ENCODE peak calls at places on chromosomes 12 and 14, in four cellular contexts. S is K562, W is endothelial cell of umbilical vein, E is IMR-90. Q is an unnamed sample.
A peak's percentile ranks its signal among the peaks of the same experiment; 100 is the strongest.

GRCh38 chr12:77049767-77050353 is 15.5 kb downstream of the E2F7 start:
- DNase-seq in S (peak; percentile 64), W (peak; percentile 78), E (peak; percentile 70), Q (peak; percentile 41)

GRCh38 chr14:99624024-99624423 is 20.0 kb upstream of the CCDC85C start:
- DNase-seq in S (no peak), W (no peak), E (no peak), Q (no peak)

GRCh38 chr14:61601923-61602732 is 93.2 kb upstream of the HIF1A start:
- DNase-seq in S (no peak), W (no peak), E (no peak), Q (no peak)

GRCh38 chr12:109192358-109192757 is 76.0 kb downstream of the ACACB start:
- DNase-seq in S (no peak), W (no peak), E (peak; percentile 64), Q (peak; percentile 63)

GRCh38 chr12:120352117-120352516 is 16.8 kb downstream of the MSI1 start:
- DNase-seq in S (no peak), W (no peak), E (peak; percentile 50), Q (no peak)

GRCh38 chr12:71592841-71593240 is 70.8 kb downstream of the ZFC3H1 start:
- DNase-seq in S (no peak), W (no peak), E (no peak), Q (no peak)

GRCh38 chr14:32077081-32078029 is at the start of gene ARHGAP5:
- DNase-seq in S (no peak), W (peak; percentile 63), E (peak; percentile 14), Q (no peak)

GRCh38 chr12:116466536-116466935 is 92.6 kb upstream of the MAP1LC3B2 start:
- DNase-seq in S (no peak), W (peak; percentile 61), E (peak; percentile 69), Q (no peak)

GRCh38 chr12:71183018-71183417 is 25.2 kb upstream of the TSPAN8 start:
- DNase-seq in S (no peak), W (peak; percentile 37), E (no peak), Q (no peak)

GRCh38 chr12:49559011-49559675 is 8.8 kb downstream of the MCRS1 start:
- DNase-seq in S (no peak), W (no peak), E (no peak), Q (no peak)

GRCh38 chr12:49560695-49561094 is 7.2 kb downstream of the MCRS1 start:
- DNase-seq in S (no peak), W (no peak), E (no peak), Q (no peak)

GRCh38 chr12:49564241-49565118 is 3.5 kb downstream of the MCRS1 start:
- DNase-seq in S (no peak), W (no peak), E (no peak), Q (no peak)

GRCh38 chr12:49562831-49563230 is 5.1 kb downstream of the MCRS1 start:
- DNase-seq in S (no peak), W (no peak), E (no peak), Q (no peak)

DNA sequence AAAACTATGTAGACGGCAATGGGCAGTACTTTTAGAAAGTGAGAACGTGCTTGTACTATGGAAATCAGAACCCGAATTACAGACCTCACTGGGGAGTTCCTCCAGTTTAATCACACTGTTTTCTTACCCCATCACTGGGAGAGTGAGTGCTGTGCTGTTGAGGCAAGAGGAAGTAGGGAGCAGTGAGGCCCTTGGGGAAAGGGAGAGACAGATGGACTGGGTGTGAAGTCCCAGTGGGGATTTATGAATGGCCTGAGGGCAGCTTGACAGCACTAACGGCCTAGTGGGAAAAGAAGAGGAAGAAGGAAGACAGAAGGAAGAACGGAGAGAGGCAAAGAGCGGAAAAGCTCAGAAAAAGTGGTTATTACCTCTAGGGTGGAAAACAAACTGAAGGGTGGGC is 5.7 kb downstream of the MCRS1 start:
- DNase-seq in S (no peak), W (no peak), E (no peak), Q (no peak)
- H3K9me3 ChIP-seq in S (no peaks in the 10 kb centered on the region), W (no peaks in the 10 kb centered on the region), E (no peaks in the 10 kb centered on the region), Q (no peaks in the 10 kb centered on the region)

GRCh38 chr14:65164068-65164824 is 61.9 kb upstream of the MAX start:
- DNase-seq in S (peak; percentile 35), W (peak; percentile 58), E (peak; percentile 61), Q (no peak)
- H2AFZ ChIP-seq in S (no peak overlapping the region), W (no peak overlapping the region), E (no peak overlapping the region), Q (no peak overlapping the region)

DNA sequence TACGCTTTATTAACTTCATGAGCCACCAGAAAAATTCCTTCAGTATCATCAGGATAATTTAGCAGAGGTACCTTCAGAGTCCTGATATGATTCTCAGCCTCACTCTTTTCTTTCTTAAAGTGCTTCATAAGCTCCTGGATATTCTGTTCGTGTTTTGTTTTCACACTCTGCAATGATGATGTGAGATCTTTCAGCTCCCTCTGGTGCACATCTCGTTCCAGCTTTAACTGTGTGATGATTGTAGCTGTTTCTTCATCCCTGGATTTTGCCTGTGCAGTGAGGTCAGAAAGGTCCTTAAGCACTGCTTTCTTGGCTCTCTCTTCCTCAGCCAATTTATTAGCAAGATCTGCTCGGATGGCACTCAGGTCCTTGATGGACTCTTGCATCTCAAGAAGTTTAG is 156.7 kb downstream of the CEP128 start:
- DNase-seq in S (no peak), W (no peak), E (peak; percentile 49), Q (no peak)
- H3K9me1 ChIP-seq in S (no peaks in the 10 kb centered on the region), W (no peaks in the 10 kb centered on the region), E (no peaks in the 10 kb centered on the region), Q (no peaks in the 10 kb centered on the region)

GRCh38 chr14:105910426-105910825 is 384.0 kb downstream of the TMEM121 start:
- DNase-seq in S (no peak), W (no peak), E (no peak), Q (no peak)
- H3K9me3 ChIP-seq in S (no peaks in the 10 kb centered on the region), W (no peaks in the 10 kb centered on the region), E (peaks cover 35% of the 10 kb centered on the region), Q (no peaks in the 10 kb centered on the region)

GRCh38 chr12:113232232-113232615 is 11.0 kb downstream of the TPCN1 start:
- DNase-seq in S (no peak), W (no peak), E (no peak), Q (no peak)

GRCh38 chr12:113232787-113233585 is 11.7 kb downstream of the TPCN1 start:
- DNase-seq in S (no peak), W (no peak), E (no peak), Q (no peak)

GRCh38 chr12:113233967-113234366 is 12.7 kb downstream of the TPCN1 start:
- DNase-seq in S (no peak), W (no peak), E (no peak), Q (no peak)

GRCh38 chr12:113230315-113231274 is 9.3 kb downstream of the TPCN1 start:
- DNase-seq in S (no peak), W (peak; percentile 21), E (no peak), Q (no peak)

GRCh38 chr12:113231275-113232231 is 10.3 kb downstream of the TPCN1 start:
- DNase-seq in S (peak; percentile 39), W (peak; percentile 72), E (peak; percentile 46), Q (no peak)
- H2AFZ ChIP-seq in S (no peak overlapping the region), W (peak overlapping the region; percentile 7), E (no peak overlapping the region), Q (peak overlapping the region; percentile 13)

GRCh38 chr14:103334644-103335603 is 887 bp downstream of the EIF5 start:
- DNase-seq in S (peak; percentile 71), W (peak; percentile 76), E (peak; percentile 79), Q (no peak)
- H3K9me1 ChIP-seq in S (peaks cover 9% of the 10 kb centered on the region), W (no peaks in the 10 kb centered on the region), E (peaks cover 8% of the 10 kb centered on the region), Q (no peaks in the 10 kb centered on the region)

GRCh38 chr12:48514728-48515127 is 10.7 kb upstream of the OR8S1 start:
- DNase-seq in S (no peak), W (no peak), E (no peak), Q (no peak)

GRCh38 chr12:48512855-48513254 is 12.6 kb upstream of the OR8S1 start:
- DNase-seq in S (no peak), W (no peak), E (no peak), Q (no peak)

GRCh38 chr12:48510111-48510510 is 15.3 kb upstream of the OR8S1 start:
- DNase-seq in S (no peak), W (no peak), E (no peak), Q (no peak)

GRCh38 chr12:48508987-48509386 is 16.4 kb upstream of the OR8S1 start:
- DNase-seq in S (no peak), W (no peak), E (no peak), Q (no peak)
- H3K9me3 ChIP-seq in S (no peaks in the 10 kb centered on the region), W (no peaks in the 10 kb centered on the region), E (no peaks in the 10 kb centered on the region), Q (peaks cover 2% of the 10 kb centered on the region)

DNA sequence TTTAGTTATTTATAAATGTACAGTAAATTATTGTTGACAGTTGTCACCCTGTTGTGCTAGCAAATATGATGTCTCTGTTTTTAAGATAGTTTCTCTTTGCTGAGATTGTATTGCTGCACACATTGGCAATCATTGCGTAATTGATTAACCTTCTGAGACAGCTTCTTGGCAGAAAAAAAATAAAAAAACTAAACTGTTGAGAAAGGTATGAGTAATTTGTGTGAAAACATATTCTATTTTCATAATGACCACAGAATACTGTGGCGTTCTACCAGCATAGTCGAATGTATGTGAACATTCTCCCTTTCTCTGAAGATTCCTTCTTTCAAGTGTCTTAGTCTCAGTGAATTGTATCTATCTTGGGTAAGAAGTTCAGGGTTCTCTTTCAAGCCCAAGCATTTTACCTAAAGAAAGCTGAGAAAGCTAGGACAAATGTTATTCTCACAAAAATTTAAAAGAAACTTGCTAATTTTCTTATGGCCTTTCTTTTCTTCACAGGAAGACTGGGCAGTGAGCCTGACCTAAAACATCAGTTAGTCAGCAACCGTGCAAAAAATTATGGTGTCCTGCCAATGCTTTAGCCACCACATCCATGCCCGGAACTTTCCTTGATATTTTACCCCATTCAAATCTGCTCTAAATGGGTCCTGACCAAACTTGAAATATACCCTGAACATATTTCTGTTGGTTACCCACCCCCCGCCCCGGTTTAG is 69.0 kb upstream of the REP15 start:
- DNase-seq in S (no peak), W (peak; percentile 75), E (peak; percentile 79), Q (no peak)
- H2AFZ ChIP-seq in S (no peak overlapping the region), W (no peak overlapping the region), E (no peak overlapping the region), Q (no peak overlapping the region)

GRCh38 chr14:103547455-103547940 is 15.0 kb downstream of the BAG5 start:
- DNase-seq in S (no peak), W (no peak), E (no peak), Q (no peak)
- H3K9me1 ChIP-seq in S (no peaks in the 10 kb centered on the region), W (no peaks in the 10 kb centered on the region), E (peaks cover 6% of the 10 kb centered on the region), Q (peaks cover 8% of the 10 kb centered on the region)

DNA sequence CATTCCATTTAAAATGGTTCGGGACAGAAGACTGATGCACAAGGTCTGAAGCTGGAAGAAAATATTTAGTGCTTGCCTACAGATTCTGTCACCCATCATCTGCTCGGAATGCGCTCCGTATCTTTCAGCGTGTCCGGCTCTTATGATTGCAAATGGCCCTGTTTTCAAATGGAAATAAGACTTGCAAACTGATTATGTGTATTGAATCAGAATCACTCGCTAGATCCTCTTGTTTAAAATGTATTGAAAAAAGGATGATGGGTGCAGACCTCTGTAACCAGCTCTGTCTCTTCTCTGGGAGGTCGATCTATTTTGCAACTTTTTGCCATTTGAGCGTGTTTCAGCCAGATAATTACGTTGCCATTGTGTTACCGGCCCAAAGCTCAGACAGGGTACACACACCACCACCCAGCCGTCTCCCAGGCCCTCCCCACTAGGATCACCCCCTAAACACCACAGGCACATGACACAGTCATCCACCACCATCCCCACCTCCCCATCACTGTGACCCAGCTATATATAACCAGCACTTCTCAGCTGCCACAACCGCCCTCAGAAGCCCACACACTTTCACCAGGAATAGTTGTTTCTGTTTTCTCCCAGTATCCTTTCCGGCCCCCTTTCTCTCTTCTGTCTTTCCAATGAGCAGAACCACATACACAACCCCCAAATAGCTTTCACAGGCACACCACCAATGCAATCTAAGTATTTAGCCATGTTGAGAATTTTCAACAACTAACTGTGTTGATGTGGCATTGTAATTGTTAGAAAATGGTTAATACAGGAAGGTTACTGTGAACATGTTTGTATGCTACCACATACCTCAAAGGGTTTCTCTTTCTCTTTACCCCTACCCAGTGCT is 10.7 kb downstream of the NKX2-1 start:
- DNase-seq in S (no peak), W (no peak), E (no peak), Q (no peak)
- H3K9me3 ChIP-seq in S (no peaks in the 10 kb centered on the region), W (no peaks in the 10 kb centered on the region), E (peaks cover 2% of the 10 kb centered on the region), Q (no peaks in the 10 kb centered on the region)